ENCODE peak calls at places on chromosomes 2 and 18, in seven cellular contexts. O is IMR-90, W is HepG2, D is K562, G is H1, P is A549, Q is GM12878. C is an unnamed sample.

GRCh38 chr2:64400733-64401500 is 53.0 kb upstream of the LGALSL start:
- DNase-seq in P (no peak), W (peak), O (no peak), G (no peak), D (no peak), Q (no peak), C (no peak)

GRCh38 chr2:71544919-71545571 is 91.7 kb downstream of the DYSF start:
- DNase-seq in O (no peak), W (no peak), D (no peak), G (no peak), P (no peak), Q (no peak), C (no peak)

GRCh38 chr2:85717308-85718005 is 23.3 kb downstream of the GNLY start:
- DNase-seq in P (no peak), O (peak), G (no peak), W (no peak), Q (no peak), D (no peak), C (no peak)

GRCh38 chr18:51009071-51009470 is 20.9 kb upstream of the SMAD4 start:
- DNase-seq in D (no peak), O (peak), G (no peak), P (no peak), W (no peak), Q (no peak), C (no peak)

GRCh38 chr2:205706769-205707375 is 24.6 kb downstream of the NRP2 start:
- DNase-seq in Q (peak), D (no peak), P (peak), W (no peak), G (no peak), O (peak), C (no peak)

GRCh38 chr2:181782630-181783029 is 102.3 kb upstream of the NEUROD1 start:
- DNase-seq in P (no peak), O (no peak), W (no peak), Q (no peak), G (no peak), D (no peak), C (no peak)

GRCh38 chr2:63057249-63058148 is 6.9 kb downstream of the OTX1 start:
- DNase-seq in O (no peak), W (no peak), P (no peak), Q (no peak), D (no peak), G (no peak), C (no peak)

GRCh38 chr2:234251326-234252271 is 201.1 kb downstream of the SPP2 start:
- DNase-seq in W (peak), O (peak), D (no peak), Q (no peak), P (peak), G (no peak), C (no peak)

GRCh38 chr2:68292108-68292710 is 27.5 kb downstream of the CNRIP1 start:
- DNase-seq in W (peak), Q (no peak), P (peak), G (no peak), D (peak), O (peak), C (peak)

GRCh38 chr2:29013046-29013780 is 32.1 kb downstream of the TOGARAM2 start:
- DNase-seq in G (no peak), O (peak), W (no peak), Q (no peak), D (no peak), P (peak), C (no peak)

GRCh38 chr2:196925445-196925767 is 1.1 kb downstream of the PGAP1 start:
- DNase-seq in O (no peak), G (no peak), P (no peak), W (peak), Q (no peak), D (no peak), C (no peak)

GRCh38 chr2:196926562-196927317 is at the start of gene PGAP1:
- DNase-seq in D (peak), O (peak), P (peak), G (peak), Q (peak), W (peak), C (peak)

GRCh38 chr2:196924051-196924450 is 2.5 kb downstream of the PGAP1 start:
- DNase-seq in O (no peak), D (no peak), Q (no peak), P (no peak), G (no peak), W (no peak), C (no peak)

GRCh38 chr2:196927318-196928225 is 1.1 kb upstream of the PGAP1 start:
- DNase-seq in O (peak), G (no peak), D (no peak), W (peak), P (peak), Q (no peak), C (no peak)

GRCh38 chr2:196925768-196926561 is 542 bp downstream of the PGAP1 start:
- DNase-seq in P (peak), W (peak), Q (no peak), D (peak), G (no peak), O (peak), C (no peak)
- TF ChIP-seq CEBPB in P (no peak), W (no peak), Q (no peak), D (no peak), G (no peak), O (no peak), C (no peak)

GRCh38 chr2:55718165-55719008 is 24.7 kb upstream of the PNPT1 start:
- DNase-seq in G (peak), Q (peak), P (peak), W (peak), O (peak), D (peak), C (peak)
- TF ChIP-seq CEBPB in G (peak), Q (no peak), P (peak), W (peak), O (peak), D (no peak), C (peak)

GRCh38 chr2:226087051-226087450 is 687.5 kb downstream of the NYAP2 start:
- DNase-seq in W (no peak), Q (no peak), P (no peak), D (no peak), O (no peak), G (no peak), C (no peak)
- TF ChIP-seq CEBPB in W (no peak), Q (no peak), P (no peak), D (no peak), O (no peak), G (no peak), C (no peak)

DNA sequence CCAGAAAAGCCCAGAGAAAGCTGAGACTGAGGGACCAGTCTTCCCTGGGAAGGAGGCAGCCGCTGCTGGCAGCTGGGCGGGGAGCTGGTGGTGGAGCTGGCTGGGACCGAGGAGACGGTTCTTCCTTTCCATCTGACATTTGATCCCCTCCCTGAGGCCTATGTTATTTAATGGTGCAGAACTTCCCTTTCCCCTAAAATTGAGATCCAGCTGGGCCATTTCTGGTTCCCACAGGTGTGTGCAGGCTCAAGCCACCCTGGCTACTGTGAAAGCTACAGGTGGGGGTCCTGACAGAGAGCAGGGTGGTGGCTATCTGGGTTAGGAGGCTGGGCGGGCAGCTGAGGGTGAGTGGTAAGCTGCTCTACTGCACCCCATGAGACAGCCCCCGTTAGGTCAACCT is 81.4 kb upstream of the FZD7 start:
- DNase-seq in P (no peak), W (no peak), O (no peak), D (no peak), G (no peak), Q (no peak), C (no peak)
- TF ChIP-seq CEBPB in P (no peak), W (no peak), O (no peak), D (no peak), G (no peak), Q (no peak), C (no peak)

C was measured in HCT116.